ENCODE peak calls at places on chromosomes 3 and 15, in seven cellular contexts. A is spleen, W is H1, S is osteoblast, F is adrenal gland, I is Peyer's patch, Y is PC-9. N is an unnamed sample. For H3K4me1, the result is how much of the 10 kb centered on the place peaks cover.

GRCh38 chr3:65636326-65636725 is 402.4 kb downstream of the MAGI1 start:
- DNase-seq in W (no peak), S (no peak), A (no peak), I (no peak), Y (no peak), F (no peak), N (no peak)

GRCh38 chr15:26889298-26889898 is 22.5 kb downstream of the GABRA5 start:
- DNase-seq in F (peak), A (no peak), W (peak), I (no peak), Y (no peak), S (peak), N (no peak)

GRCh38 chr15:54017911-54018310 is 39.7 kb downstream of the UNC13C start:
- DNase-seq in W (no peak), I (no peak), F (no peak), S (no peak), A (no peak), Y (no peak), N (no peak)

GRCh38 chr3:192281207-192281880 is 446.0 kb downstream of the FGF12 start:
- DNase-seq in F (no peak), I (no peak), Y (no peak), S (no peak), W (no peak), A (no peak), N (no peak)

GRCh38 chr3:175226444-175226843 is 367.3 kb downstream of the NAALADL2 start:
- DNase-seq in W (no peak), F (no peak), S (no peak), A (no peak), Y (no peak), I (no peak), N (no peak)

GRCh38 chr3:167705840-167706239 is 28.9 kb downstream of the PDCD10 start:
- DNase-seq in W (no peak), I (no peak), F (no peak), Y (no peak), S (no peak), A (no peak), N (no peak)

GRCh38 chr3:65953301-65953812 is 85.4 kb downstream of the MAGI1 start:
- DNase-seq in Y (peak), W (peak), F (peak), S (peak), A (no peak), I (no peak), N (peak)

GRCh38 chr3:188411750-188412149 is 257.8 kb downstream of the LPP start:
- DNase-seq in I (no peak), A (no peak), S (no peak), W (no peak), Y (no peak), F (no peak), N (no peak)

GRCh38 chr3:16741890-16742289 is 136.7 kb upstream of the DAZL start:
- DNase-seq in A (no peak), I (no peak), W (no peak), F (no peak), Y (no peak), S (no peak), N (no peak)

GRCh38 chr3:42804831-42805821 is 836 bp upstream of the HIGD1A start:
- DNase-seq in Y (no peak), A (peak), W (peak), F (peak), S (no peak), I (no peak), N (no peak)

GRCh38 chr3:173411288-173412064 is 13.9 kb downstream of the NLGN1 start:
- DNase-seq in A (no peak), F (no peak), Y (no peak), I (no peak), S (peak), W (no peak), N (no peak)

GRCh38 chr3:129359102-129359461 is 69.4 kb downstream of the EFCAB12 start:
- DNase-seq in A (peak), S (peak), W (no peak), I (no peak), Y (no peak), F (no peak), N (no peak)

GRCh38 chr3:126672741-126673140 is 17.8 kb upstream of the TXNRD3 start:
- DNase-seq in Y (no peak), S (no peak), I (no peak), F (no peak), W (peak), A (peak), N (no peak)

GRCh38 chr3:112793311-112794081 is 53.2 kb downstream of the CD200R1L start:
- DNase-seq in F (no peak), Y (no peak), A (no peak), S (no peak), W (no peak), I (no peak), N (no peak)

GRCh38 chr3:168604767-168605166 is 509.0 kb upstream of the GOLIM4 start:
- DNase-seq in W (no peak), I (no peak), A (no peak), F (no peak), S (no peak), Y (no peak), N (no peak)

GRCh38 chr3:42871592-42872196 is 4.0 kb downstream of the CYP8B1 start:
- DNase-seq in Y (no peak), S (no peak), A (no peak), F (peak), W (no peak), I (no peak), N (no peak)

GRCh38 chr3:47019201-47019600 is 39.7 kb downstream of the NBEAL2 start:
- DNase-seq in A (no peak), S (peak), F (no peak), Y (no peak), W (no peak), I (no peak), N (no peak)

GRCh38 chr3:31532587-31533168 is at the start of gene STT3B:
- DNase-seq in S (peak), Y (peak), I (peak), F (peak), A (peak), W (no peak), N (no peak)

GRCh38 chr3:43581343-43581742 is 40.5 kb downstream of the ANO10 start:
- DNase-seq in Y (no peak), I (no peak), W (no peak), A (no peak), F (no peak), S (peak), N (no peak)

GRCh38 chr3:110459021-110459420 is 612.6 kb upstream of the NECTIN3 start:
- DNase-seq in S (no peak), W (no peak), A (no peak), Y (no peak), I (no peak), F (no peak), N (no peak)

GRCh38 chr3:30084971-30085403 is 521.4 kb upstream of the TGFBR2 start:
- DNase-seq in A (no peak), I (no peak), W (peak), S (no peak), Y (no peak), F (no peak), N (peak)

GRCh38 chr3:6721496-6721895 is 139.4 kb upstream of the GRM7 start:
- DNase-seq in S (no peak), Y (no peak), W (no peak), A (no peak), F (no peak), I (no peak), N (no peak)

GRCh38 chr3:70531063-70531657 is 218.7 kb upstream of the MDFIC2 start:
- DNase-seq in Y (no peak), W (no peak), A (no peak), S (no peak), F (no peak), I (no peak), N (no peak)

GRCh38 chr15:79099692-79100091 is 9.1 kb upstream of the RASGRF1 start:
- DNase-seq in W (no peak), I (no peak), Y (no peak), F (no peak), A (no peak), S (no peak), N (no peak)

GRCh38 chr3:109369510-109369909 is 32.2 kb upstream of the DPPA4 start:
- DNase-seq in F (no peak), A (no peak), I (no peak), W (no peak), S (no peak), Y (no peak), N (no peak)

GRCh38 chr15:81948751-81949150 is 97.1 kb downstream of the MEX3B start:
- DNase-seq in A (no peak), W (no peak), S (no peak), Y (no peak), I (no peak), F (no peak), N (no peak)

GRCh38 chr3:151837057-151837456 is 23.1 kb downstream of the AADAC start:
- DNase-seq in F (no peak), S (peak), Y (peak), A (no peak), W (no peak), I (no peak), N (no peak)

GRCh38 chr15:94600496-94600895 is 369.1 kb downstream of the MCTP2 start:
- DNase-seq in W (no peak), F (no peak), I (no peak), A (no peak), Y (no peak), S (no peak), N (no peak)

GRCh38 chr3:120148187-120148954 is 54.1 kb upstream of the GSK3B start:
- DNase-seq in I (no peak), S (no peak), W (no peak), A (no peak), Y (no peak), F (no peak), N (no peak)

GRCh38 chr3:140089403-140090072 is 154.6 kb downstream of the CLSTN2 start:
- DNase-seq in W (no peak), S (no peak), F (no peak), Y (no peak), I (no peak), A (no peak), N (no peak)
- H3K4me3 ChIP-seq in W (no peak), S (no peak), F (no peak), Y (no peak), I (no peak), A (no peak), N (no peak)

GRCh38 chr3:81793410-81793809 is 32.0 kb upstream of the GBE1 start:
- DNase-seq in A (no peak), F (no peak), I (no peak), S (no peak), Y (no peak), W (no peak), N (no peak)

GRCh38 chr3:81789686-81790085 is 28.2 kb upstream of the GBE1 start:
- DNase-seq in S (no peak), Y (no peak), I (no peak), F (no peak), A (no peak), W (no peak), N (no peak)

GRCh38 chr3:81788044-81788443 is 26.6 kb upstream of the GBE1 start:
- DNase-seq in A (no peak), I (no peak), W (no peak), F (no peak), S (no peak), Y (no peak), N (no peak)

GRCh38 chr3:81790117-81790516 is 28.7 kb upstream of the GBE1 start:
- DNase-seq in W (no peak), Y (no peak), F (no peak), I (no peak), A (no peak), S (no peak), N (no peak)

GRCh38 chr3:81788650-81789049 is 27.2 kb upstream of the GBE1 start:
- DNase-seq in F (no peak), W (no peak), S (no peak), I (no peak), Y (no peak), A (no peak), N (no peak)
- H3K4me1 ChIP-seq in F (under half), W (under half), S (under half), I (under half), Y (under half), A (under half), N (under half)

GRCh38 chr3:149813367-149814281 is 609 bp downstream of the RNF13 start:
- DNase-seq in Y (peak), I (peak), S (peak), W (peak), A (peak), F (peak), N (peak)

GRCh38 chr3:149816986-149817385 is 4.0 kb downstream of the RNF13 start:
- DNase-seq in S (no peak), W (no peak), I (no peak), F (no peak), Y (no peak), A (no peak), N (no peak)

GRCh38 chr3:149816326-149816725 is 3.3 kb downstream of the RNF13 start:
- DNase-seq in A (no peak), F (no peak), W (no peak), I (no peak), S (no peak), Y (no peak), N (no peak)

GRCh38 chr3:149815318-149815717 is 2.3 kb downstream of the RNF13 start:
- DNase-seq in Y (no peak), I (no peak), W (no peak), A (no peak), F (no peak), S (no peak), N (no peak)

GRCh38 chr3:149815728-149816127 is 2.7 kb downstream of the RNF13 start:
- DNase-seq in S (no peak), W (no peak), A (no peak), Y (no peak), I (no peak), F (no peak), N (no peak)
- H3K4me3 ChIP-seq in S (no peak), W (no peak), A (peak), Y (no peak), I (no peak), F (peak), N (no peak)

GRCh38 chr15:61049934-61050333 is 179.2 kb downstream of the RORA start:
- DNase-seq in I (no peak), A (no peak), F (no peak), Y (no peak), W (no peak), S (peak), N (no peak)
- H3K4me1 ChIP-seq in I (under half), A (under half), F (under half), Y (under half), W (under half), S (under half), N (under half)